ENCODE peak calls at places on chromosomes 5 and 9, in seven cellular contexts. N is GM12865; S is GM10248; I is BJ; U is CD4-positive, alpha-beta T cell; L is upper lobe of right lung; A is AG04449. Z is an unnamed sample.

GRCh38 chr9:101367323-101367722 is 17.5 kb downstream of the BAAT start:
- DNase-seq in N (no peak), S (no peak), I (no peak), U (no peak), L (no peak), A (no peak), Z (no peak)

GRCh38 chr9:134130503-134131375 is 5.1 kb upstream of the WDR5 start:
- DNase-seq in N (no peak), S (no peak), I (no peak), U (no peak), L (peak), A (no peak), Z (no peak)

GRCh38 chr5:78008356-78008967 is 232.3 kb upstream of the TBCA start:
- DNase-seq in N (peak), S (no peak), I (no peak), U (no peak), L (no peak), A (no peak), Z (peak)

GRCh38 chr5:119347996-119348395 is 7.8 kb upstream of the TNFAIP8 start:
- DNase-seq in N (no peak), S (no peak), I (no peak), U (no peak), L (no peak), A (no peak), Z (peak)

GRCh38 chr9:93031629-93032431 is 26.7 kb upstream of the SUSD3 start:
- DNase-seq in N (no peak), S (no peak), I (no peak), U (no peak), L (no peak), A (no peak), Z (peak)

GRCh38 chr9:129798973-129799372 is 4.0 kb upstream of the TOR1B start:
- DNase-seq in N (no peak), S (no peak), I (no peak), U (no peak), L (no peak), A (no peak), Z (no peak)

GRCh38 chr9:93087971-93088655 is 7.9 kb upstream of the CARD19 start:
- DNase-seq in N (no peak), S (no peak), I (no peak), U (no peak), L (peak), A (no peak), Z (no peak)

GRCh38 chr5:14922456-14922855 is 50.9 kb upstream of the ANKH start:
- DNase-seq in N (no peak), S (no peak), I (no peak), U (no peak), L (no peak), A (no peak), Z (no peak)

GRCh38 chr5:175707751-175708375 is 50.0 kb downstream of the HRH2 start:
- DNase-seq in N (no peak), S (no peak), I (no peak), U (no peak), L (peak), A (no peak), Z (no peak)

GRCh38 chr9:125425901-125426515 is 164.4 kb downstream of the GAPVD1 start:
- DNase-seq in N (no peak), S (no peak), I (no peak), U (no peak), L (no peak), A (no peak), Z (no peak)

GRCh38 chr5:143054480-143054941 is 284.3 kb downstream of the ARHGAP26 start:
- DNase-seq in N (peak), S (peak), I (no peak), U (no peak), L (no peak), A (no peak), Z (no peak)

GRCh38 chr5:74206571-74207550 is 433.7 kb downstream of the ENC1 start:
- DNase-seq in N (no peak), S (no peak), I (no peak), U (no peak), L (peak), A (peak), Z (no peak)

GRCh38 chr5:14184082-14184481 is 40.9 kb downstream of the TRIO start:
- DNase-seq in N (no peak), S (no peak), I (no peak), U (no peak), L (no peak), A (no peak), Z (no peak)

GRCh38 chr5:122292357-122292756 is 19.7 kb upstream of the SNCAIP start:
- DNase-seq in N (no peak), S (no peak), I (no peak), U (no peak), L (no peak), A (no peak), Z (no peak)

GRCh38 chr5:145887976-145888574 is 15.3 kb upstream of the GRXCR2 start:
- DNase-seq in N (peak), S (no peak), I (no peak), U (no peak), L (no peak), A (no peak), Z (no peak)

GRCh38 chr5:95857185-95857945 is 34.8 kb upstream of the GLRX start:
- DNase-seq in N (no peak), S (no peak), I (peak), U (no peak), L (peak), A (no peak), Z (no peak)

GRCh38 chr9:13351768-13352386 is 72.4 kb upstream of the MPDZ start:
- DNase-seq in N (peak), S (peak), I (no peak), U (no peak), L (no peak), A (no peak), Z (no peak)

GRCh38 chr9:113998529-113999255 is 79.4 kb downstream of the AMBP start:
- DNase-seq in N (no peak), S (no peak), I (no peak), U (no peak), L (no peak), A (no peak), Z (no peak)
- TF ChIP-seq CTCF in N (no peak), S (no peak), I (peak), U (no peak), L (no peak), A (peak), Z (peak)

DNA sequence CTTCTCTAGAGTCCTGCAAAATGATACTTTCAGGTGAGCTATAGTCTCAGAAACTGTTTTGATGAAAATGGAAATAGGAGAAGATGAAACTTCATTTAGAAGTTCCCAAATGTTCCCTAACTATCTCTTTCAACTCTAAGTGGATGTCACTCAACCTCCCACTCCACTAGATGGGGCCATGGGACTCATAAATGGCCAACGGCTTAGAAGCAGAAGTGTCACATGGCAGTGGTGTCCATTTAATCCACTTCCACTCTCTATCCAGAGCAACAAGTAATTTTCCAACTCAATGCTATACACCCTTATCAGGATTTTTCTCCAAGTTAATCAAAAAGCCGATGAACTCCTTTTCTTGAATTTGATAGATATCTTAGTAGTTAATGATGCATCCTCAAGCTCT is 295.7 kb downstream of the EDIL3 start:
- DNase-seq in N (peak), S (no peak), I (no peak), U (no peak), L (no peak), A (no peak), Z (peak)
- TF ChIP-seq CTCF in N (peak), S (no peak), I (no peak), U (no peak), L (no peak), A (peak), Z (peak)

GRCh38 chr5:148816357-148816756 is 10.1 kb upstream of the ADRB2 start:
- DNase-seq in N (no peak), S (no peak), I (no peak), U (no peak), L (no peak), A (no peak), Z (no peak)

GRCh38 chr5:148817606-148818005 is 8.8 kb upstream of the ADRB2 start:
- DNase-seq in N (no peak), S (no peak), I (no peak), U (no peak), L (no peak), A (no peak), Z (no peak)

GRCh38 chr5:148816822-148817221 is 9.6 kb upstream of the ADRB2 start:
- DNase-seq in N (no peak), S (no peak), I (no peak), U (no peak), L (no peak), A (no peak), Z (no peak)

GRCh38 chr5:148815578-148815977 is 10.8 kb upstream of the ADRB2 start:
- DNase-seq in N (no peak), S (no peak), I (no peak), U (no peak), L (no peak), A (no peak), Z (no peak)

DNA sequence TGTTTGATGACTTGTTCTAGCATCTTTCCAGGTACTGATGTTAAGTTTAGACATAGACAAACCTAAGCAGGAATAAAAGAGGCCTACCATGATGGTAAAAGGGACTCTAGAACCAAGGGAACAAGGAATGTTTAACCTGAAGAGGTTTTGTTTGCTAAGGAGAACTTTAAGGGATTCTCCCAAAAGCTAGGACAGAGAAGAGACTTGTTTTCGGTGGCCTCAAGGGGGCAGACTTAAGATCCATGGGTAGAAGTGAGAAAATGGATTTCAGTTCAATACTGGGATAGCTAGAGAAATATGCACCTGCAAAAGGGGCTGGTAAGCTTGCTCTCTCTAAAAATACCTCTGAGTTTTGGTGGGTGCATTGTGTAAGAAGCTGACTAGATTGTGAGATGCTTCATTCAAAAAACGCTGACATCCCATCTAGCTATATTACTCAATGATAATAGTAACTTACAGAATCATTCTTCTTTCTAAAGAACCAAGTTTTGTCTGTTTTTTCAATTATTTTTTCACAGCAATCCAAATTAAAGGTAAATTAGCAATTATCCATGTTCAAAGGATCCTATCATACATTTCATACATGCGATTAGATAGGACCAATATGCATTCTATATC is 5.5 kb upstream of the ADRB2 start:
- DNase-seq in N (peak), S (no peak), I (no peak), U (no peak), L (no peak), A (no peak), Z (no peak)
- TF ChIP-seq CTCF in N (peak), S (peak), I (peak), U (peak), L (peak), A (peak), Z (peak)

DNA sequence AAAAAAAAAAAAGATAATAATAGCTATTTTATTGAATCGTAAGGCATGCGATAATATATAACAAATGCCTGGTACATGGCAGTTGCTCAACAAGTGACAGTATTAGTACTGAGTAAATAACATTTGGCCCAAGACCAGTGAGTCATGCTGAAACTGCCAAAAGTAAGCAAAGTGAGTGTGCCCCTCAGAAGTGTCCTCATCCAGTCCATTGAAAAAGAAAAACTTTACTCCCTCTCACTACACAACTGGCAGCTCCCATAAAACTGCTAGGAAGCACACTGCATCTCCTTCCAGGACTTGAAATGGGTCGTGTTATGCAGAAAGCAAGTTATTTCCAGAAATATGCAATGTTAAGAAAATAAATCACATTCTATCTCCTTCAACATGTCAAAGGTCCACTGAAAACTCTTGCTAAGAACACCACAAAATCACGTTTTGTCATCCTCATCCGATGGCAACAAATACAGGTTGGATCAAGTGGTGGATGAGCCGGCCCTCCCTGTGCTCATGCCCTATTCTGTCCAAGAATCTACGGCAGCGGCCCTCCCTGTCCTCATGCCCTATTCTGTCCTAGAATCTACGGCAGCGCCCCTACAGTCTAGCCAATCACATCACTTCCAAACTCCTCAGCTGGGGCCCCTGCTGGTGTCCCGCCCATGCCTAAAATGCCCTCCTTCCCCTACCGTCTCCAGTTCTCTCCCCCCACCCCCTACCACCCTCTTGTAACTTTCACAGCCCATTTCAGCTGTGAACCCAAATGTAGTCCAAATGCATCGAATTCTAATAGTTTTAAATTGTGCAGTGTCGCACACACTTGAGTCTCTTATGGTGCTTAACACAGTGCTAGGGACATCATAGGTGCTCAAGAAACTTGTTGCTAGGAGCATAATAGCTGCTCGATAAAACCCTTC is 12.5 kb downstream of the PTCH1 start:
- DNase-seq in N (no peak), S (no peak), I (no peak), U (no peak), L (no peak), A (no peak), Z (no peak)
- TF ChIP-seq CTCF in N (no peak), S (no peak), I (no peak), U (no peak), L (no peak), A (peak), Z (no peak)

GRCh38 chr9:105295986-105296385 is 51.5 kb downstream of the SLC44A1 start:
- DNase-seq in N (no peak), S (no peak), I (no peak), U (no peak), L (no peak), A (no peak), Z (no peak)

GRCh38 chr9:105297442-105298097 is 53.1 kb downstream of the SLC44A1 start:
- DNase-seq in N (no peak), S (no peak), I (no peak), U (no peak), L (no peak), A (no peak), Z (no peak)

GRCh38 chr9:105296889-105297288 is 52.4 kb downstream of the SLC44A1 start:
- DNase-seq in N (no peak), S (no peak), I (peak), U (no peak), L (no peak), A (peak), Z (peak)

GRCh38 chr9:105295151-105295550 is 50.7 kb downstream of the SLC44A1 start:
- DNase-seq in N (no peak), S (no peak), I (no peak), U (no peak), L (no peak), A (no peak), Z (no peak)

DNA sequence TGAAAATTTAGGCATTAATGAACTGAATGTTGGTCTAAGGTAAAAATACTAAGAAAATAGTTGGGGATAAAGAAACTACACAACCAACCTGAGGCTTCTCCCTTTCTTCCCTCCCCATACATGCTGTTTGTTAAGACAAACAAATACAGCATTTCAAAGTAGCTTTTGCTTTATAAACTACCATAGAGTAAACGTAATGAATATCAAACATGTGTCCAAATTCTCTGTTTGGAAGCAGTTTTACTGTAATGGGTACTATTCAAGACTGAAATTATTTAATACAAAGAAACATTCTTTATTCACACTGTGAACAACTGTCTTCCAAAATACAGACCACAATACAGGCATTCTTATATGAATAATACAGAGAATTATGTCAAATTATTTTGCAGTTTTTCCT is 52.0 kb downstream of the SLC44A1 start:
- DNase-seq in N (no peak), S (no peak), I (no peak), U (no peak), L (no peak), A (no peak), Z (no peak)
- TF ChIP-seq CTCF in N (no peak), S (no peak), I (no peak), U (no peak), L (no peak), A (no peak), Z (no peak)

Z was measured in AG09319.